ENCODE peak calls at places on chromosomes 6 and 20, in eight cellular contexts. R is stimulated activated naive CD8-positive, alpha-beta T cell treated with anti-CD3 and anti-CD28 coated beads, Interleukin-15, amount 100 ng/mL, for 72 hours; B is GM04503; H is IMR-90; S is Calu3; C is left cardiac atrium; T is putamen; K is activated T-cell treated with anti-CD3 and anti-CD28 coated beads, Interleukin-2, amount 50 U/mL, for 72 hours. E is an unnamed sample.

GRCh38 chr6:122754191-122754731 is 25.3 kb upstream of the FABP7 start:
- DNase-seq in C (no peak), K (no peak), R (no peak), T (peak), S (no peak), B (no peak), H (no peak), E (no peak)

GRCh38 chr20:61436268-61436667 is 184.2 kb downstream of the CDH4 start:
- DNase-seq in B (peak), C (no peak), S (no peak), T (no peak), H (peak), R (no peak), K (no peak), E (peak)

GRCh38 chr20:53875452-53875851 is 194.9 kb downstream of the BCAS1 start:
- DNase-seq in H (no peak), R (no peak), K (no peak), S (no peak), C (no peak), B (no peak), T (no peak), E (peak)

GRCh38 chr6:33885121-33886057 is 81.6 kb upstream of the MLN start:
- DNase-seq in B (peak), T (no peak), K (no peak), C (no peak), R (no peak), S (no peak), H (peak), E (no peak)

GRCh38 chr6:139686308-139686707 is 311.9 kb upstream of the CITED2 start:
- DNase-seq in R (no peak), S (no peak), C (no peak), H (no peak), B (peak), T (no peak), K (no peak), E (no peak)

GRCh38 chr6:158569036-158569435 is 9.1 kb downstream of the TMEM181 start:
- DNase-seq in H (no peak), T (no peak), B (no peak), K (no peak), C (no peak), R (no peak), S (no peak), E (no peak)

GRCh38 chr6:82179415-82179814 is 68.1 kb downstream of the IBTK start:
- DNase-seq in R (no peak), C (no peak), H (peak), T (no peak), S (no peak), B (no peak), K (no peak), E (no peak)

GRCh38 chr20:61436674-61437279 is 184.7 kb downstream of the CDH4 start:
- DNase-seq in T (peak), H (peak), C (no peak), S (no peak), K (no peak), B (peak), R (no peak), E (peak)

GRCh38 chr6:106173480-106173879 is 87.3 kb downstream of the PRDM1 start:
- DNase-seq in R (no peak), T (no peak), H (no peak), S (no peak), K (no peak), C (no peak), B (no peak), E (no peak)

GRCh38 chr20:40728470-40728869 is 39.4 kb upstream of the MAFB start:
- DNase-seq in K (no peak), T (no peak), H (no peak), S (no peak), B (no peak), R (no peak), C (no peak), E (no peak)

GRCh38 chr6:63676412-63677114 is 41.0 kb downstream of the PHF3 start:
- DNase-seq in R (no peak), S (no peak), T (no peak), H (peak), C (no peak), B (no peak), K (no peak), E (no peak)

GRCh38 chr6:133051264-133051663 is 189.9 kb upstream of the EYA4 start:
- DNase-seq in B (no peak), T (no peak), R (no peak), C (no peak), S (no peak), H (peak), K (no peak), E (no peak)